ENCODE peak calls at places on chromosomes 4 and X, in ten cellular contexts. C is foreskin fibroblast, D is H9, V is endothelial cell, B is GM06990, I is SK-N-SH, G is heart right ventricle, W is bronchial epithelial cell, S is tibial artery, N is AG04450. Z is an unnamed sample.

GRCh38 chr4:15149842-15150592 is 147.7 kb downstream of the CPEB2 start:
- DNase-seq in C (peak; percentile 69), D (peak; percentile 82), V (peak; percentile 27), B (peak; percentile 43), I (peak; percentile 54), G (peak; percentile 85), W (peak; percentile 47), S (peak; percentile 89), N (peak; percentile 46), Z (peak; percentile 49)

GRCh38 chr4:26410385-26411293 is 79.6 kb downstream of the CCKAR start:
- DNase-seq in C (peak; percentile 41), D (no peak), V (peak; percentile 55), B (no peak), I (peak; percentile 40), G (peak; percentile 63), W (peak; percentile 52), S (no peak), N (no peak), Z (peak; percentile 55)

GRCh38 chr4:992297-993110 is 700 bp downstream of the SLC26A1 start:
- DNase-seq in C (no peak), D (no peak), V (no peak), B (no peak), I (no peak), G (no peak), W (no peak), S (no peak), N (no peak), Z (no peak)

GRCh38 chrX:110847334-110847733 is 51.7 kb upstream of the CHRDL1 start:
- DNase-seq in C (peak; percentile 26), D (no peak), V (peak; percentile 30), B (peak; percentile 9), I (peak; percentile 54), G (peak; percentile 12), W (peak; percentile 54), S (no peak), N (peak; percentile 10), Z (peak; percentile 35)

GRCh38 chr4:87179751-87180150 is 40.7 kb downstream of the KLHL8 start:
- DNase-seq in C (no peak), D (no peak), V (no peak), B (no peak), I (no peak), G (no peak), W (no peak), S (no peak), N (peak; percentile 4), Z (no peak)

GRCh38 chrX:154516655-154517100 is 646 bp upstream of the FAM3A start:
- DNase-seq in C (peak; percentile 38), D (peak; percentile 59), V (no peak), B (no peak), I (no peak), G (no peak), W (peak; percentile 6), S (no peak), N (no peak), Z (no peak)

GRCh38 chrX:56764975-56765791 is 36.1 kb downstream of the NBDY start:
- DNase-seq in C (no peak), D (peak; percentile 21), V (no peak), B (peak; percentile 53), I (no peak), G (no peak), W (no peak), S (no peak), N (no peak), Z (peak; percentile 44)

GRCh38 chr4:15434086-15434485 is 6.3 kb downstream of the C1QTNF7 start:
- DNase-seq in C (peak; percentile 61), D (no peak), V (no peak), B (no peak), I (no peak), G (no peak), W (peak; percentile 47), S (no peak), N (no peak), Z (no peak)

GRCh38 chr4:119211856-119212250 is 660 bp upstream of the USP53 start:
- DNase-seq in C (no peak), D (no peak), V (no peak), B (no peak), I (no peak), G (no peak), W (no peak), S (no peak), N (no peak), Z (no peak)

GRCh38 chr4:15198070-15198727 is 195.9 kb downstream of the CPEB2 start:
- DNase-seq in C (no peak), D (peak; percentile 43), V (no peak), B (no peak), I (no peak), G (no peak), W (no peak), S (no peak), N (no peak), Z (no peak)

DNA sequence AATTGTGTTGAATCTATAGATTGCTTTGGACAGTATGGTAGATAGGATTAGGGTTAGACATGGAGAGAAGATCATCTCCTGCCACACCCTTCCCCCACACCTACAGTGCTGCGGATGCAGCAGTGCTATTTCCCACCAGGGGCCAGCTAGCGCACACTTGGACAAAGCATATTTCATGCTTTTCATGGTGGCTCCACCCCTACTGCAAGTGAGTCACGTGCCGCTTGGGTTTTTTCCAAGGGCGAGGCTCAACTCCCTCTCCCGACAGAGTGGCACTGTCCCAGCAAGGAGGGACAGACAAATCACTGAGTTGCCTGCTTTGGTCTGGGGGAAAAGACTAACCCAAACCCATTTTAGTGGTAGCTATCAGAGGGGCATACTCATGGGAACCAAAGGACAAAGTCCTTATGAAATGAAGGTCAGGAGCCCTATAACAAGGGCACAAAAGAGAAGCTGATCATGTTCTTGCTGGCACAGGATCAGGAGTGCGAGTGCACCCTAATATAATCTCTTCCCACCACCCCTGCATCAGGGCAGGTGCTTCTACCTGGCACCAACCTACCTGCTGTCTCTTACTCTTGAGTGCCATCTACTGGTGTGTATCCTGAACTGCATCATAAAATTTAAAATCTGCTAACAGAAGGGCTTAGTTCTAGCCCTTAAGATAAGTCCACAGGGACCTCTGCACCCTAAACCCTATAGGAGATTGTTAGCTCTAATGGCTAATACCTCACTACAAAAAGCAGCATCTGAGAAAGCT is 55.1 kb upstream of the PGAM4 start:
- DNase-seq in C (no peak), D (peak; percentile 37), V (peak; percentile 2), B (no peak), I (peak; percentile 30), G (no peak), W (peak; percentile 22), S (no peak), N (no peak), Z (peak; percentile 45)
- TF ChIP-seq CTCF in C (peak; percentile 28), D (peak; percentile 71), V (peak; percentile 50), B (peak; percentile 64), I (peak; percentile 62), G (peak; percentile 59), W (peak; percentile 56), S (no peak), N (peak; percentile 51), Z (peak; percentile 50)

GRCh38 chr4:108890491-108890890 is 127.6 kb upstream of the ETNPPL start:
- DNase-seq in C (no peak), D (no peak), V (no peak), B (no peak), I (no peak), G (no peak), W (no peak), S (no peak), N (no peak), Z (no peak)
- TF ChIP-seq CTCF in C (no peak), D (no peak), V (no peak), B (no peak), I (no peak), G (no peak), W (no peak), S (no peak), N (no peak), Z (no peak)

DNA sequence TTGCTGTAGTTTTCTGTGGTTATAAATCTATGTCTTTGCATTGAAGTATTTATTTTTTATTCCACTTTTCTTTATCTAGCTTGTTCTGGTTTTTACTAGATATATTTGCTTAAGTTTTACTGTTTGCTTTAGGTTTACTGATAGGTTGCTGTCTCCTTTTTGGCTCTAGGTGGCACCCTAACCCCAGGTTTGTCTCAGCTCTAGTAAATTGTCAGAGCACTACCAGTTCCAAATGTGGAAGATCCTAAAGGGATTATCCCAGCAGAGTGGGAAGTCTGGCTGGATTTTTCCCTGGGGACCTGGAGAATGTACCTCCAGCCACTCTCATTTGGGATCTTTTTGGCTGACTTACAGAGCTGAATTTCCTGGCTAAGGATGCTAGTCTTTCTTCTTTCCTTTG is 106.1 kb downstream of the PBDC1 start:
- DNase-seq in C (peak; percentile 12), D (peak; percentile 39), V (peak; percentile 38), B (peak; percentile 11), I (peak; percentile 47), G (peak; percentile 8), W (peak; percentile 33), S (no peak), N (peak; percentile 1), Z (peak; percentile 32)
- TF ChIP-seq CTCF in C (peak; percentile 53), D (peak; percentile 75), V (peak; percentile 30), B (peak; percentile 79), I (peak; percentile 81), G (peak; percentile 72), W (peak; percentile 47), S (peak; percentile 51), N (peak; percentile 66), Z (peak; percentile 53)

GRCh38 chrX:17377047-17377692 is 2.2 kb downstream of the NHS start:
- DNase-seq in C (peak; percentile 28), D (peak; percentile 55), V (peak; percentile 25), B (peak; percentile 10), I (peak; percentile 46), G (no peak), W (peak; percentile 63), S (peak; percentile 81), N (no peak), Z (no peak)

GRCh38 chrX:17375361-17375630 is 296 bp downstream of the NHS start:
- DNase-seq in C (no peak), D (peak; percentile 49), V (no peak), B (no peak), I (no peak), G (no peak), W (no peak), S (no peak), N (no peak), Z (peak; percentile 6)

GRCh38 chrX:17376381-17377046 is 1.5 kb downstream of the NHS start:
- DNase-seq in C (no peak), D (no peak), V (no peak), B (peak; percentile 3), I (no peak), G (no peak), W (no peak), S (peak; percentile 68), N (no peak), Z (no peak)

GRCh38 chrX:17374619-17375360 is at the start of gene NHS:
- DNase-seq in C (peak; percentile 69), D (peak; percentile 87), V (peak; percentile 64), B (no peak), I (peak; percentile 88), G (peak; percentile 56), W (peak; percentile 85), S (peak; percentile 87), N (peak; percentile 16), Z (no peak)

DNA sequence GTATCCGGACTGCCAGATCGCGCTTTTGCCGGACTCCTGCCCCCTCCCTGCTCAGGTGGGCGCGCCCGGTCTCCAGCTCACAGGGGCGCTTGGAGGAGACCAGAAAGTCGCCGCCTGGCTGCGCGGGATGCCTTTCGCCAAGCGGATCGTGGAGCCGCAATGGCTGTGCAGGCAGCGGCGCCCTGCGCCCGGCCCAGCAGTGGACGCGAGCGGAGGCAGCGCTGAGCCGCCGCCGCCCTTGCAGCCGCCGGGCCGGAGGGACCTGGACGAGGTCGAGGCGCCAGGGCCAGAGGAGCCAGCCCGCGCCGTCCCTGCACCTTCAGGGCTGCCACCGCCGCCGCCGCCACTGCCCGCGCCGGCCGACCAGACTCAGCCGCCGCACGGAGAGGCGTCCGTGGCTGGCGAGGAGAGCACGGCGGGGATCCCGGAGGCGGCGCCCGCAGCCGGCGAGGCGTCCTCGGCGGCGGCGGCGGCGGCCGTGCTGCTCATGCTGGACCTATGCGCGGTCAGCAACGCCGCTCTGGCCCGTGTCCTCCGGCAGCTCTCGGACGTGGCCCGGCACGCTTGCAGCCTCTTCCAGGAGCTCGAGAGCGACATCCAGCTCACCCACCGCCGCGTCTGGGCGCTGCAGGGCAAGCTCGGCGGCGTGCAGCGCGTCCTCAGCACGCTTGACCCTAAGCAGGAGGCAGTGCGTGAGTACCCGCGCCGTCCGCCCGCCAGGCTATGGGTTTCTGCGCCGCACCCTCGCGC is 806 bp downstream of the NHS start:
- DNase-seq in C (peak; percentile 27), D (peak; percentile 42), V (peak; percentile 18), B (peak; percentile 1), I (peak; percentile 64), G (no peak), W (no peak), S (peak; percentile 64), N (no peak), Z (no peak)
- TF ChIP-seq CTCF in C (no peak), D (no peak), V (no peak), B (no peak), I (no peak), G (no peak), W (no peak), S (no peak), N (no peak), Z (no peak)